ENCODE peak calls at places on chromosome 13, in eight cellular contexts. Z, E, G, J, K, Q, U and S are unnamed samples.
A peak's percentile ranks its signal among the peaks of the same experiment; 100 is the strongest.

GRCh38 chr13:73433893-73434292 is 375.1 kb downstream of the KLF5 start:
- DNase-seq in J (no peak), G (no peak), U (no peak), Z (no peak), Q (no peak), K (no peak), E (no peak), S (no peak)

GRCh38 chr13:96082640-96083039 is 7.3 kb upstream of the HS6ST3 start:
- DNase-seq in K (no peak), Q (no peak), J (peak; percentile 41), Z (no peak), G (no peak), U (no peak), E (no peak), S (no peak)

GRCh38 chr13:46006688-46007452 is 45.7 kb downstream of the ZC3H13 start:
- DNase-seq in E (no peak), Q (no peak), G (no peak), U (no peak), Z (no peak), J (no peak), K (no peak), S (no peak)

GRCh38 chr13:101919541-101920306 is 467.2 kb downstream of the ITGBL1 start:
- DNase-seq in G (no peak), Z (no peak), E (no peak), Q (no peak), J (peak; percentile 38), U (peak; percentile 6), K (peak; percentile 85), S (no peak)

GRCh38 chr13:72431981-72432617 is 295.3 kb downstream of the MZT1 start:
- DNase-seq in U (no peak), J (no peak), Q (no peak), Z (no peak), K (no peak), G (no peak), E (no peak), S (no peak)

GRCh38 chr13:50389726-50390125 is 374.5 kb downstream of the KCNRG start:
- DNase-seq in Z (no peak), J (peak; percentile 92), U (no peak), Q (no peak), G (no peak), K (no peak), E (no peak), S (no peak)

GRCh38 chr13:34044041-34044440 is 226.1 kb downstream of the RFC3 start:
- DNase-seq in G (no peak), U (no peak), Q (no peak), J (no peak), Z (no peak), E (no peak), K (no peak), S (no peak)

GRCh38 chr13:113009743-113010509 is 40.9 kb downstream of the MCF2L start:
- DNase-seq in G (no peak), E (peak; percentile 98), K (no peak), Q (no peak), Z (no peak), J (no peak), U (peak; percentile 94), S (no peak)

GRCh38 chr13:104954210-104954609 is 1581.3 kb downstream of the EFNB2 start:
- DNase-seq in G (no peak), U (no peak), J (no peak), E (no peak), K (no peak), Z (no peak), Q (no peak), S (no peak)

GRCh38 chr13:51559916-51560315 is 24.3 kb upstream of the WDFY2 start:
- DNase-seq in Z (no peak), U (no peak), Q (no peak), K (no peak), E (no peak), G (no peak), J (no peak), S (no peak)

GRCh38 chr13:51557423-51557822 is 26.8 kb upstream of the WDFY2 start:
- DNase-seq in J (no peak), Q (no peak), Z (no peak), G (no peak), U (no peak), K (no peak), E (no peak), S (no peak)

GRCh38 chr13:51556740-51557139 is 27.5 kb upstream of the WDFY2 start:
- DNase-seq in J (no peak), K (no peak), U (no peak), Z (no peak), E (no peak), Q (no peak), G (no peak), S (no peak)

GRCh38 chr13:51560336-51560735 is 23.9 kb upstream of the WDFY2 start:
- DNase-seq in K (no peak), E (no peak), Z (no peak), G (no peak), Q (no peak), J (no peak), U (no peak), S (no peak)

DNA sequence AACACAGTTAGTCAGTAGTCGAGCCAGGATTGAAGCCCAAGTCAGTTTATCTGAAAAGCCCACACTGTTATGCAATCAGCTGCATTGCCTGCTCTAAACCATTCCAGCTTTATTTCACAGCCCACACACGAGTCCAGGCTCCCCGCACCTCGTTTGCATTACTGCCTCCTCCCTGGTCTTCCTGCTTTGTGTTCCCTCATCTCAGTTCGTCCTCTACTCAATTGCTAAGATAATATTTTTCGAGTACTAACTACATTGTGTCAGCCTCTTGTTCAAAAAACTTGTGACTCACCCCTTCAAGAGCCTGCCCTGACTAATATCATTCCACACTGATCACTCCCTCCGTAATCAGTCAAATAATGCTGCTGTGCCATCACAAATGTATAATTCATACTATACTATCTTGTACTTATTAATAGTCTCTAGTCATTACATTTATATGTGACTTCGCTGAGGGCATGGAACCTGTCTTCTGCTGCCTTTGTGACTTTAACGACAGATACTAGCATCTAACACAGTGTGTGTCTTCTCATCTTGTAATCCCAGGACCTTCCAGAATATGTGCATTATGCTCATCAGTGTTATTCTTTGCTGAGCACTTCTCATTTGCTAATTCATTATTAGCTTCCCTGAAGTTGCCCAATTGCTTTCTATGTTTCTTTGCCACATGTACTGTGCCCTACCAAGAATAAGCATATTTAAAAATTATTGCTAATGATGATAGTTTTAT is 26.2 kb upstream of the WDFY2 start:
- DNase-seq in Q (no peak), J (no peak), U (no peak), G (no peak), Z (no peak), K (no peak), E (no peak), S (no peak)
- H3K9ac ChIP-seq in Q (no peak overlapping the region), J (no peak overlapping the region), U (no peak overlapping the region), G (no peak overlapping the region), Z (no peak overlapping the region), K (no peak overlapping the region), E (no peak overlapping the region), S (no peak overlapping the region)

DNA sequence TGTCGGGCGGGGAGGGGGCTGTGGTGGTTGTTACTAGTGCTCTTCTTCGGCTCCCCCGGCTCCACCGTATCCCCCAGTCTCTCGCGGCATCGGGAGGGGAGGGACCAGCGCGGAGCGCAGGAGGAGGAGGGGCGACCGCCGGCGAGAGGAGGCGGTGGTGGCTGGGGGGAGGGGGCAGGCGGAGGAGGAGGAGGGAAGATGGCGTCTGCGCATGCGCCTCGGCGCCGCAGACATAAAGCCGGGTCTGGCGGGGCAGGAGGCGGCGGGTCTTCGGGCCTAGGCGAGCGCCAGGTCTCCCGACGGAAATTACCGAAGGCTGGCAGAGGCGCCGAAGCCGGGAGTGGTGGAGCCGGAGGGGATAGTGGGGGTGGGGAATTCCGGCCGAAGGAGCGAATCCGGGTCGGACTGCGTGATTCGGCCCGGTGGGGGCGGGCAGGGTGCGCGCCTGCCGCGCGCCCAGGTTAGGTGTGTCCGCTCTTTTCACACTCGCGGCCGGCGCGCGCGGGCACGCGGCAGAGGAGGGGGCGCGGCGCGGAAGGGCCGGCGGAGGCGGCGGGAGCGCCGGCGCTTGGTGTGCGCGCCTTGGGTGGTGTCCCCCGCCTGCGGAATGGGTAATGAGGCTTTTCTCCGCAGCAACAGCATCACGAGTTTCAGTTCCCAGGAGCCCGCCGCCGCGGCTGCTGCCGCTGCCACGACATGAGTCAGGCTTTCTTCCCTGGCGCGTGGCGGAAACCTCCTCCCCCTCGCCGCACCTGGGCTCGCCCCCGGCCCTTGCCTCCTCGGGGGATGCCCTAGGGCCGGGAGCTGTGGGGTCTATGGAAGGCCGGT is 1.3 kb upstream of the TSC22D1 start:
- DNase-seq in J (peak; percentile 96), Q (peak; percentile 95), G (peak; percentile 45), K (peak; percentile 97), E (peak; percentile 87), Z (peak; percentile 88), U (peak; percentile 96), S (peak; percentile 65)
- TF ChIP-seq POLR2AphosphoS5 in J (peak; percentile 85), Q (no peak), G (peak; percentile 36), K (peak; percentile 87), E (peak; percentile 55), Z (peak; percentile 63), U (peak; percentile 76), S (peak; percentile 80)

GRCh38 chr13:88142653-88143052 is 471.5 kb downstream of the SLITRK5 start:
- DNase-seq in J (no peak), E (no peak), K (no peak), U (no peak), Z (no peak), G (no peak), Q (no peak), S (no peak)

DNA sequence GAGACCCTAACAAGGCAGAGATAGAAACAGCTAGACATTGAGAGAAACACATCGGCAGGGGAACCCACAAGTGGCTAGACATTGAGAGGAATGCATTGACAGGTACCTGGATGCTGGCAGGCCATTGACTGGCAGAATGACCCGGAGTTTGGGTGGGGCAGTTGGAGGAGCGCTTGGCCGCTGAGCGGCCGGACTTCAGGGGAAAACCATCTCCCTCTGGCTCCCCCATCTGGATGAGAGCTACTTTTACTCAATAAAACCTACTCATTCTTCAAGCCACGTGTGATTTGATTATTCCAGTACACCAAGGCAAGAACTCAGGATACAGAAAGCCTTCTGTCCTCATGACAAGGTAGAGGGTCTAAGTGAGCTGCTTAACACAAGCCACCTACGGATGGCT is 473.4 kb downstream of the SLITRK5 start:
- DNase-seq in K (no peak), Z (no peak), U (no peak), E (no peak), J (no peak), Q (no peak), G (no peak), S (no peak)
- H3K9ac ChIP-seq in K (no peak overlapping the region), Z (no peak overlapping the region), U (no peak overlapping the region), E (no peak overlapping the region), J (no peak overlapping the region), Q (no peak overlapping the region), G (no peak overlapping the region), S (no peak overlapping the region)

DNA sequence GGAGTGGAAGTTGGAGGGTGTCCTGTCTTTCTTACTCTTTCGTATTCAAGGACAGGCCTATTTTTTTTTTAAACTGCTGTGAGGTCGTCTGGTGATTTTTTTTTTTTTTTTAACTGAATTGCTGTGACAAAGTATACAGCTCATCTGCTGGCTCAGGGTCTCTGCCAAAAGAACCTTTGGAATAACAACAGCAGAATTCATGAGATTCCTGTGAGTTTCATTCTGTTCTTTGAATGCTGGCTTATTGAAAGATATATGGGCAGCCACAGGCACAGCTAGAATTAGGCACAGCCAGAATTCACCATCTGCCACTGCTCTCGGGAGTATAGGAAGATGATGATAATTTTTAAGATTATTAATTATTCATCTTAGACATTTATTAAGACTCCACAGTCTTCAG is 21.4 kb upstream of the FRY start:
- DNase-seq in G (no peak), K (no peak), Q (no peak), Z (no peak), E (no peak), J (no peak), U (no peak), S (no peak)
- TF ChIP-seq POLR2AphosphoS5 in G (no peak), K (no peak), Q (no peak), Z (no peak), E (no peak), J (no peak), U (no peak), S (no peak)